ENCODE peak calls at places on chromosomes 16 and 17, in five cellular contexts. U, H, F, J and Y are unnamed samples.

GRCh38 chr16:11078812-11079459 is 134.6 kb downstream of the CLEC16A start:
- DNase-seq in U (no peak), H (no peak), F (no peak), J (no peak), Y (no peak)

GRCh38 chr17:79874329-79874981 is 35.2 kb upstream of the CBX4 start:
- DNase-seq in U (peak; percentile 54), H (no peak), F (no peak), J (peak; percentile 75), Y (peak; percentile 55)

GRCh38 chr16:75372236-75372856 is 61.0 kb downstream of the CFDP1 start:
- DNase-seq in U (no peak), H (no peak), F (no peak), J (no peak), Y (no peak)

GRCh38 chr16:80113876-80114574 is 426.8 kb upstream of the DYNLRB2 start:
- DNase-seq in U (no peak), H (no peak), F (no peak), J (no peak), Y (no peak)

GRCh38 chr17:18194394-18194793 is 10.8 kb downstream of the ALKBH5 start:
- DNase-seq in U (no peak), H (no peak), F (no peak), J (no peak), Y (no peak)

GRCh38 chr17:73279704-73280103 is 18.0 kb upstream of the CPSF4L start:
- DNase-seq in U (no peak), H (no peak), F (no peak), J (no peak), Y (no peak)

GRCh38 chr16:68509381-68509780 is 29.7 kb upstream of the ZFP90 start:
- DNase-seq in U (no peak), H (no peak), F (no peak), J (no peak), Y (no peak)

GRCh38 chr17:50176559-50177471 is 11.0 kb downstream of the SGCA start:
- DNase-seq in U (no peak), H (no peak), F (no peak), J (no peak), Y (no peak)

GRCh38 chr16:10957771-10958486 is 13.6 kb downstream of the CLEC16A start:
- DNase-seq in U (peak; percentile 50), H (no peak), F (no peak), J (no peak), Y (no peak)

DNA sequence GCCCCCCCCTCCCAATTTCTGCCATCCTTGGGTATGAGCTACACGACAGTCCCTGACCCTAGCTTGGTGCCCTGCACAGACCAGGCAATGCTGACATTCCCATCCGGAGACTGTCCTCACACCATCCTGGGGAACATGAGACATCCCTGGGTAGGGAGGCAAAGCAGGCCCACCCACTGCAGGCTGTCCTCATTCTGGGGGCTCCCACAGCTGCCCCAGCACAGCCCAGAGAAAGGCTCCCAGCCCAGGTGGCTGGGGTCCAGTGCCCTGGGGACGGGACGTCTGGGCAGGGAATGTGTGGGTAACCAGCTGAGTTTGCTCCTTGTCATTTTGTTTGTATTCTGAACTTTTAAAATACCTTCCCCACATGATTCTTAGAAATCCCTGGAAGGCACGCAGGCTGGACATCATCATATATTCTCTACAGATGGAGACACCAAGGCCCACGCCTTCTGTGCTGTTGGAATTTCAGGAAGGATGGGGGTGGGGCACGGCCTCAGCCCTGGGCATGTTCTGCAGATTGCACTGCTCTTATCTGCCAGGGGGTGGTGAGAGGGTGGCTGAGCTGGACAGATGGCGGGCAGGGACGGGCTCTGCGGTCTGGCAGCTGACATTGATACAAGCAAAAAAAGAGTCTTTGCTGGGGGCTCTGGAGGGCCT is 28.5 kb downstream of the LRRC75A start:
- DNase-seq in U (no peak), H (no peak), F (no peak), J (no peak), Y (peak; percentile 49)
- TF ChIP-seq CTCF in U (no peak), H (peak; percentile 27), F (no peak), J (no peak), Y (peak; percentile 13)

DNA sequence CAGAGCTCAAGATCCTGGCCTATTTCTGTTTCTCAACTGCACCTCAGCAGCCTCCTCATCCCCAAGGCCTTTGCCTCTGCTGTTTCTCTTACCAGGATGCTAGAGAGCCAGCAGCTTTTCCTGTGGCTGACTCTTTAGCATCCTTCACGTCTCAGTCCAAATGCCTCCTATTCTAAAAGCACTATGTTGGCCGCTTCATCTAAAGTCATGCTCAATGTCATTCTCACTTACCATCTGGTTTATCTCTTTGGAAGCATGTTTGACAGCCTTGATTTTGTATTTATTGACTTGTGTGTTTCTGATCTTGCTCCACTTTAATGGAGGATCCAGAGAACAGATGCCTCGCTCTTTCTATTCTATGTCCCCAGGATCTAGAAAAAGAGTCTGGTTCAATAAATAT is 351.8 kb upstream of the CDH11 start:
- DNase-seq in U (no peak), H (no peak), F (no peak), J (no peak), Y (no peak)
- TF ChIP-seq CTCF in U (no peak), H (no peak), F (no peak), J (no peak), Y (no peak)

DNA sequence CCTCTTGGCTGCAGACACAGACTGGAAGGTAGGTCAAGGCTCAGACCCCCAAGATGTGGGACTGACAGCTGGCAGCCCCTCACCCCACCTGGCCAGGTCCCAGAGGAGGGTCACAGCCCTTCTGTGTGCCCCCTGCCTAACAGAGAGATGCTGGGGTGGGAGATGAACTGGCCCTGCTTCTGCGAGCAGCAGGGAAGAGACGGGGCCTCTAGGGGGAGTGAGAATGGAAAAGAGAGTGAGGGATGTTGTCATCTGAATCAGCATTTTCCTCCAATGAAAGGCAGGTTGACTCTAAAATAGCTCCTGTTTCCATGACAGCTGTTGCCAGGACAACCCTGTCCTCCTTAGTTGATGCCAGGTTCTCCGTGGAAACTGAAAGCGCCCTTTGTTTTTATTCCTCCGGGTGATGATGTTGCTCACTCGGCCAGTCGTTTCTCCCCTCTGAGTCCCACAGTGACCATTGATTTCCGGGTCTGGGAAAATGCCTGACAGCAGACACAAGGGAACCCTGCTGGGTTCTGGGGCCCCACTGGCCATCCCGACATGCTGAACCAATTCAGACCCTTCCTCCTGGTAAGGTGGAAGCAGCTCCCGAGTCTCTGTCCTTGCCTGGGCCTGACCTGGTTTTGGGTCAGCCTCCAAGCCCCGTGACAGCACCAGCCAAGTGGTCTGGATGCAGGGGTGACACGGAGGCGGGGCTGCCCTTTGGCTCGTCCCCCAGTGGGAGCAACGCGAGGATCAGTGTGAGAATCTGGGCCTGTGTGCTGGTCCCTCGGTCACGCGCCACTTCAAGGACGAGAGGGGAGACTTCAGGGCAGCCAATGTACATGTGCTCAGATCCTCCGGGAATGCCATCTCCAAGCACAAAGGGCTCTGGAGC is 4.7 kb upstream of the NDRG4 start:
- DNase-seq in U (peak; percentile 94), H (peak; percentile 84), F (peak; percentile 79), J (peak; percentile 88), Y (peak; percentile 44)
- TF ChIP-seq CTCF in U (peak; percentile 61), H (peak; percentile 73), F (no peak), J (peak; percentile 51), Y (peak; percentile 14)

DNA sequence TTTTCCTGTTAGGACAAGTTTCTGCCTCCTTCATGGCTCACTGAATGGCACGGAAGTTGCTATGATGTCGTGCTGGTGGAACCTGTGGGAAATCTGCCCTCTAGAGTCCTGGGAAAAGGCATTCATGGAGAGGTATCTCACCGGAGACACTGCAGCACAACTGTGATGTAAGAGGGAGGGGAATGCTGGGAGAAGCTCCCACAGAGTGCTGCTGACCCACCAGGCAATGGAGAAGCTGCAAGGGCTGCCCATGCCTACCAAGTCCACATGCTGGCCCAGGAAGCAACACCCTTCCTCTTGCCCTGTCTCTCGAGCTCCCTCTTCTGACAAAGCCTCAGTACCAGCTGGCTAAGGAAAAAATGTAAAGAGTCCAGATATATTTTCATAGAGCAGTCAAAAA is 45.2 kb upstream of the SLC5A11 start:
- DNase-seq in U (no peak), H (no peak), F (no peak), J (no peak), Y (no peak)
- TF ChIP-seq CTCF in U (no peak), H (no peak), F (no peak), J (no peak), Y (no peak)